ENCODE peak calls at places on chromosome 11, in ten cellular contexts. G is right atrium auricular region; T is CD8-positive, alpha-beta memory T cell; P is sigmoid colon; C is Panc1; A is heart right ventricle; U is Karpas-422; S is pancreas; B is adipocyte; D is colonic mucosa. J is an unnamed sample. For H3K36me3, the result is how much of the 10 kb centered on the place peaks cover.

GRCh38 chr11:113001709-113002108 is 40.5 kb downstream of the NCAM1 start:
- DNase-seq in G (no peak), T (no peak), P (no peak), C (no peak), A (no peak), U (no peak), S (no peak), B (no peak), D (no peak), J (no peak)

GRCh38 chr11:11813288-11813962 is 28.3 kb upstream of the USP47 start:
- DNase-seq in G (peak), T (no peak), P (peak), C (peak), A (peak), U (no peak), S (peak), B (peak), D (no peak), J (peak)

GRCh38 chr11:45560935-45561330 is 104.5 kb downstream of the CHST1 start:
- DNase-seq in G (no peak), T (no peak), P (no peak), C (no peak), A (no peak), U (no peak), S (no peak), B (no peak), D (no peak), J (no peak)

GRCh38 chr11:119891392-119891791 is 162.4 kb upstream of the NECTIN1 start:
- DNase-seq in G (peak), T (no peak), P (no peak), C (no peak), A (peak), U (no peak), S (no peak), B (no peak), D (no peak), J (no peak)

GRCh38 chr11:102680945-102681344 is 24.6 kb downstream of the MMP27 start:
- DNase-seq in G (peak), T (no peak), P (peak), C (no peak), A (no peak), U (no peak), S (no peak), B (peak), D (no peak), J (no peak)

GRCh38 chr11:112756166-112756565 is 205.1 kb upstream of the NCAM1 start:
- DNase-seq in G (no peak), T (no peak), P (peak), C (no peak), A (no peak), U (no peak), S (no peak), B (no peak), D (no peak), J (no peak)

GRCh38 chr11:41309111-41309522 is 150.3 kb downstream of the LRRC4C start:
- DNase-seq in G (no peak), T (no peak), P (no peak), C (no peak), A (no peak), U (no peak), S (no peak), B (no peak), D (no peak), J (no peak)

GRCh38 chr11:124844664-124845079 is 20.6 kb upstream of the ROBO3 start:
- DNase-seq in G (no peak), T (no peak), P (no peak), C (no peak), A (no peak), U (no peak), S (no peak), B (no peak), D (no peak), J (no peak)

GRCh38 chr11:45982656-45983470 is 60.4 kb downstream of the LARGE2 start:
- DNase-seq in G (no peak), T (no peak), P (no peak), C (no peak), A (peak), U (no peak), S (no peak), B (peak), D (no peak), J (peak)

GRCh38 chr11:129728571-129728970 is 87.1 kb upstream of the TMEM45B start:
- DNase-seq in G (no peak), T (no peak), P (no peak), C (no peak), A (no peak), U (no peak), S (peak), B (no peak), D (no peak), J (no peak)

GRCh38 chr11:116199182-116199581 is 573.6 kb downstream of the BUD13 start:
- DNase-seq in G (no peak), T (no peak), P (no peak), C (no peak), A (peak), U (no peak), S (no peak), B (no peak), D (no peak), J (no peak)

GRCh38 chr11:11227686-11228085 is 125.4 kb downstream of the CSNK2A3 start:
- DNase-seq in G (no peak), T (no peak), P (no peak), C (no peak), A (no peak), U (no peak), S (no peak), B (no peak), D (no peak), J (no peak)

GRCh38 chr11:73945396-73945795 is 5.4 kb upstream of the DNAJB13 start:
- DNase-seq in G (no peak), T (no peak), P (no peak), C (no peak), A (no peak), U (no peak), S (no peak), B (no peak), D (no peak), J (no peak)

GRCh38 chr11:32290783-32291182 is 144.6 kb downstream of the WT1 start:
- DNase-seq in G (no peak), T (no peak), P (no peak), C (no peak), A (no peak), U (no peak), S (no peak), B (no peak), D (no peak), J (no peak)

GRCh38 chr11:27022659-27023251 is 17.9 kb upstream of the BBOX1 start:
- DNase-seq in G (no peak), T (no peak), P (no peak), C (no peak), A (no peak), U (no peak), S (no peak), B (no peak), D (no peak), J (no peak)

GRCh38 chr11:68308068-68308467 is 4.3 kb upstream of the LRP5 start:
- DNase-seq in G (no peak), T (no peak), P (no peak), C (no peak), A (peak), U (no peak), S (no peak), B (no peak), D (no peak), J (no peak)

GRCh38 chr11:35622070-35622469 is 3.8 kb downstream of the FJX1 start:
- DNase-seq in G (no peak), T (no peak), P (no peak), C (no peak), A (no peak), U (no peak), S (no peak), B (peak), D (no peak), J (peak)

GRCh38 chr11:4658629-4659453 is 15.1 kb downstream of the OR51E1 start:
- DNase-seq in G (no peak), T (no peak), P (no peak), C (no peak), A (no peak), U (no peak), S (no peak), B (no peak), D (no peak), J (no peak)

GRCh38 chr11:62439785-62440602 is 21.2 kb downstream of the SCGB1A1 start:
- DNase-seq in G (peak), T (no peak), P (peak), C (no peak), A (peak), U (no peak), S (no peak), B (peak), D (no peak), J (no peak)

GRCh38 chr11:104198576-104198975 is 34.6 kb upstream of the PDGFD start:
- DNase-seq in G (no peak), T (no peak), P (no peak), C (no peak), A (no peak), U (no peak), S (no peak), B (peak), D (no peak), J (no peak)

GRCh38 chr11:130829801-130830562 is 86.3 kb downstream of the SNX19 start:
- DNase-seq in G (no peak), T (no peak), P (peak), C (no peak), A (peak), U (no peak), S (no peak), B (no peak), D (no peak), J (no peak)

GRCh38 chr11:40381481-40381880 is 1078.0 kb downstream of the LRRC4C start:
- DNase-seq in G (no peak), T (no peak), P (no peak), C (no peak), A (no peak), U (no peak), S (no peak), B (no peak), D (no peak), J (no peak)

GRCh38 chr11:113159967-113160621 is 154.3 kb upstream of the TTC12 start:
- DNase-seq in G (peak), T (no peak), P (no peak), C (no peak), A (no peak), U (no peak), S (no peak), B (peak), D (peak), J (no peak)

GRCh38 chr11:116172156-116172555 is 600.6 kb downstream of the BUD13 start:
- DNase-seq in G (peak), T (no peak), P (no peak), C (no peak), A (no peak), U (no peak), S (no peak), B (no peak), D (peak), J (no peak)

GRCh38 chr11:109993786-109994185 is 99.4 kb upstream of the ZC3H12C start:
- DNase-seq in G (no peak), T (no peak), P (no peak), C (no peak), A (no peak), U (no peak), S (no peak), B (no peak), D (no peak), J (no peak)

GRCh38 chr11:871472-871871 is 28.8 kb downstream of the TSPAN4 start:
- DNase-seq in G (no peak), T (no peak), P (no peak), C (no peak), A (no peak), U (no peak), S (no peak), B (no peak), D (no peak), J (no peak)
- H3K36me3 ChIP-seq in G (under half), T (under half), P (under half), C (under half), A (under half), U (under half), S (under half), B (under half), D (under half), J (under half)

GRCh38 chr11:70111269-70112016 is 33.3 kb downstream of the ANO1 start:
- DNase-seq in G (peak), T (no peak), P (no peak), C (no peak), A (peak), U (peak), S (peak), B (peak), D (peak), J (no peak)

GRCh38 chr11:70110538-70111055 is 32.5 kb downstream of the ANO1 start:
- DNase-seq in G (no peak), T (no peak), P (no peak), C (no peak), A (no peak), U (no peak), S (no peak), B (no peak), D (no peak), J (no peak)

GRCh38 chr11:70109006-70109405 is 30.9 kb downstream of the ANO1 start:
- DNase-seq in G (no peak), T (no peak), P (no peak), C (no peak), A (no peak), U (no peak), S (no peak), B (peak), D (no peak), J (no peak)

GRCh38 chr11:70108250-70108649 is 30.1 kb downstream of the ANO1 start:
- DNase-seq in G (no peak), T (no peak), P (peak), C (no peak), A (no peak), U (no peak), S (no peak), B (peak), D (no peak), J (no peak)

GRCh38 chr11:70109903-70110302 is 31.8 kb downstream of the ANO1 start:
- DNase-seq in G (no peak), T (no peak), P (no peak), C (no peak), A (no peak), U (no peak), S (no peak), B (no peak), D (no peak), J (no peak)
- H3K4me3 ChIP-seq in G (no peak), T (no peak), P (no peak), C (no peak), A (no peak), U (no peak), S (no peak), B (no peak), D (no peak), J (no peak)

GRCh38 chr11:94837317-94837716 is 69.2 kb downstream of the AMOTL1 start:
- DNase-seq in G (no peak), T (no peak), P (peak), C (no peak), A (peak), U (no peak), S (no peak), B (no peak), D (no peak), J (no peak)

GRCh38 chr11:94835571-94835970 is 67.4 kb downstream of the AMOTL1 start:
- DNase-seq in G (no peak), T (no peak), P (no peak), C (no peak), A (no peak), U (no peak), S (no peak), B (peak), D (no peak), J (no peak)

GRCh38 chr11:94838027-94838610 is 70.0 kb downstream of the AMOTL1 start:
- DNase-seq in G (no peak), T (no peak), P (no peak), C (no peak), A (no peak), U (no peak), S (no peak), B (no peak), D (no peak), J (no peak)

GRCh38 chr11:94832604-94833238 is 64.6 kb downstream of the AMOTL1 start:
- DNase-seq in G (no peak), T (no peak), P (no peak), C (no peak), A (no peak), U (no peak), S (no peak), B (no peak), D (no peak), J (no peak)

GRCh38 chr11:94834931-94835330 is 66.8 kb downstream of the AMOTL1 start:
- DNase-seq in G (no peak), T (no peak), P (no peak), C (no peak), A (no peak), U (no peak), S (no peak), B (peak), D (no peak), J (no peak)
- H3K36me3 ChIP-seq in G (under half), T (under half), P (under half), C (under half), A (under half), U (under half), S (under half), B (half or more), D (under half), J (under half)

DNA sequence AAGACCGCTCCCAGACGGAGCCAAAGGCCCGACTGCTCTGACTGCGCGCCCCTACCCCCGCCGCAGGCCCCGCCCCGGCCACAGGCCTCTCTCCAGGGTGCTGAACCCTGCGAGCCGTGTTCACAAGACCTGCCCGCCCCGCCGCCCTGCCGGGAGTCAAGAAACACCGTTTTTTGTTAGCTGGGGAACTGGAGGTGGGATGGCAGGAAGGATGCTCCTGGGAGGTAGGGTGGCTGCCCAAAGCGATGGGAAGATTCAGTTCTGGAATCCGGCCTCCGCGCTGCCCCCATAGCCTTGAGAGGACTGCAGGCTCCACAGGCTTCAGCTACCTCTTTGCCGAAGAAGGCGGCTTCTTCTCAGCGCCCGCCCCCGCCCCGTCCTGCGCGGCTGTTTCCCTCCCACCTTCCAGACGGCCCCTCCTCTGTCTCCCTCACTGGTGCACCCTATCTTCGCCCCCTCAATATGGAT is 2.7 kb upstream of the PDE2A start:
- DNase-seq in G (no peak), T (peak), P (no peak), C (no peak), A (peak), U (peak), S (peak), B (peak), D (peak), J (no peak)
- H3K4me3 ChIP-seq in G (no peak), T (no peak), P (no peak), C (no peak), A (no peak), U (no peak), S (no peak), B (no peak), D (no peak), J (no peak)

GRCh38 chr11:34605481-34606325 is 15.2 kb upstream of the EHF start:
- DNase-seq in G (no peak), T (no peak), P (no peak), C (no peak), A (no peak), U (no peak), S (no peak), B (no peak), D (no peak), J (no peak)
- H3K36me3 ChIP-seq in G (under half), T (under half), P (under half), C (under half), A (under half), U (under half), S (under half), B (under half), D (under half), J (under half)

GRCh38 chr11:78427615-78428272 is 10.1 kb upstream of the GAB2 start:
- DNase-seq in G (no peak), T (no peak), P (no peak), C (no peak), A (no peak), U (no peak), S (no peak), B (no peak), D (no peak), J (no peak)
- H3K4me3 ChIP-seq in G (no peak), T (no peak), P (no peak), C (no peak), A (peak), U (no peak), S (no peak), B (no peak), D (no peak), J (no peak)

GRCh38 chr11:117385906-117386305 is 58.3 kb downstream of the CEP164 start:
- DNase-seq in G (no peak), T (no peak), P (peak), C (no peak), A (no peak), U (no peak), S (no peak), B (no peak), D (no peak), J (no peak)
- H3K36me3 ChIP-seq in G (under half), T (under half), P (half or more), C (under half), A (under half), U (under half), S (under half), B (half or more), D (under half), J (under half)

DNA sequence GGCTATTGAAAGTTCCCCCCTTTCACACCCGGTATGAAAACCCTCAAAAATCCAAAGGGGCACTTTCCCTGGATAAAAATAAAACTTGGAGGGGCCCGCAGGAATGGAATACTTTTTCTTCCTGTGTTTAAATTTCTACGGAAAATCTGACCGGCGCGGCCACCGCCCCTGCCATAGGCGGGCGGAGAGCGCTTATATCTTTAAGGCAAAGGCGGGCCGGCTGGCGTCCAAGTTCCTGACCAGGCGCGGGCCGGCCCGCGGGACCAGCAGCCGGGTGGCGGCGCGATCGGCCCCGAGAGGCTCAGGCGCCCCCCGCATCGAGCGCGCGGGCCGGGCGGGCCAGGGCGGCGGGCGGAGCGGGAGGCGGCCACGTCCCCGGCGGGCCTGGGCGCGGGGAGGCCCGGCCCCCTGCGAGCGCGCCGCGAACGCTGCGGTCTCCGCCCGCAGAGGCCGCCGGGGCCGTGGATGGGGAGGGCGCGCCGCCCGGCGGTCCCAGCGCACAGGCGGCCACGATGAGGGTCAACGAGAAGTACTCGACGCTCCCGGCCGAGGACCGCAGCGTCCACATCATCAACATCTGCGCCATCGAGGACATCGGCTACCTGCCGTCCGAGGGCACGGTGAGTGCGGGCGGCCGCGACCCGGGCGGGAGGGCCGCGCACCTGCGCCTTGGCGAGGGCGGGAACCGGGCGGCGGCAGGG is at the start of gene ANO1:
- DNase-seq in G (no peak), T (no peak), P (peak), C (no peak), A (peak), U (no peak), S (no peak), B (peak), D (no peak), J (no peak)
- H3K4me3 ChIP-seq in G (peak), T (no peak), P (peak), C (peak), A (peak), U (no peak), S (peak), B (no peak), D (no peak), J (no peak)

GRCh38 chr11:20051783-20052399 is 108.4 kb downstream of the DBX1 start:
- DNase-seq in G (no peak), T (no peak), P (no peak), C (no peak), A (no peak), U (no peak), S (no peak), B (no peak), D (no peak), J (no peak)

GRCh38 chr11:20050048-20050447 is 110.2 kb downstream of the DBX1 start:
- DNase-seq in G (no peak), T (no peak), P (no peak), C (no peak), A (no peak), U (no peak), S (no peak), B (no peak), D (no peak), J (no peak)

GRCh38 chr11:20049231-20049630 is 111.0 kb downstream of the DBX1 start:
- DNase-seq in G (no peak), T (no peak), P (no peak), C (no peak), A (peak), U (no peak), S (no peak), B (no peak), D (no peak), J (no peak)

GRCh38 chr11:20048707-20049106 is 111.6 kb downstream of the DBX1 start:
- DNase-seq in G (no peak), T (no peak), P (no peak), C (no peak), A (no peak), U (no peak), S (no peak), B (no peak), D (no peak), J (no peak)

GRCh38 chr11:20050551-20051333 is 109.5 kb downstream of the DBX1 start:
- DNase-seq in G (no peak), T (no peak), P (no peak), C (no peak), A (no peak), U (no peak), S (no peak), B (peak), D (no peak), J (no peak)
- H3K36me3 ChIP-seq in G (under half), T (under half), P (half or more), C (under half), A (under half), U (under half), S (under half), B (half or more), D (under half), J (under half)

GRCh38 chr11:64865286-64866172 is 12.9 kb downstream of the EHD1 start:
- DNase-seq in G (no peak), T (no peak), P (no peak), C (no peak), A (no peak), U (peak), S (no peak), B (peak), D (no peak), J (no peak)
- H3K4me3 ChIP-seq in G (no peak), T (peak), P (peak), C (no peak), A (peak), U (peak), S (no peak), B (peak), D (no peak), J (no peak)